ENCODE peak calls at places on chromosomes 1 and 21, in five cellular contexts. O, W, K, F and D are unnamed samples.
A peak's percentile ranks its signal among the peaks of the same experiment; 100 is the strongest.

GRCh38 chr1:12206792-12207424 is 22.9 kb upstream of the VPS13D start:
- DNase-seq in W (no peak), F (peak; percentile 76), K (no peak), O (no peak), D (no peak)

GRCh38 chr1:103525114-103525606 is 339 bp upstream of the RNPC3 start:
- DNase-seq in K (no peak), O (peak; percentile 12), F (peak; percentile 72), W (peak; percentile 9), D (peak; percentile 41)

GRCh38 chr1:2778220-2778592 is 23.3 kb downstream of the TTC34 start:
- DNase-seq in O (no peak), W (no peak), K (no peak), F (peak; percentile 35), D (no peak)

GRCh38 chr1:12095822-12096263 is 32.7 kb downstream of the TNFRSF8 start:
- DNase-seq in F (peak; percentile 35), W (no peak), K (no peak), O (no peak), D (peak; percentile 47)

GRCh38 chr1:63915121-63915520 is 141.3 kb downstream of the ROR1 start:
- DNase-seq in W (no peak), K (no peak), O (no peak), F (no peak), D (peak; percentile 31)

GRCh38 chr1:110053557-110054428 is 16.7 kb downstream of the ALX3 start:
- DNase-seq in K (peak; percentile 60), O (peak; percentile 5), F (peak; percentile 90), W (peak; percentile 79), D (peak; percentile 19)

GRCh38 chr1:79364896-79365295 is 358.4 kb upstream of the ADGRL4 start:
- DNase-seq in O (no peak), K (no peak), F (no peak), W (no peak), D (no peak)

GRCh38 chr1:22143586-22144033 is 713 bp upstream of the WNT4 start:
- DNase-seq in O (no peak), W (no peak), K (no peak), F (no peak), D (no peak)

GRCh38 chr21:38637161-38637560 is 138.9 kb upstream of the ERG start:
- DNase-seq in W (no peak), F (no peak), O (no peak), K (no peak), D (no peak)

GRCh38 chr21:39258207-39258606 is 55.2 kb downstream of the BRWD1 start:
- DNase-seq in W (no peak), K (no peak), F (no peak), O (peak; percentile 91), D (no peak)

GRCh38 chr1:62790716-62791115 is 6.8 kb downstream of the ATG4C start:
- DNase-seq in F (no peak), W (no peak), O (no peak), K (no peak), D (no peak)

GRCh38 chr21:34531399-34531798 is 19.4 kb upstream of the KCNE1 start:
- DNase-seq in F (no peak), W (no peak), K (no peak), O (no peak), D (no peak)

GRCh38 chr1:234331511-234331910 is 41.7 kb upstream of the COA6 start:
- DNase-seq in W (no peak), F (no peak), K (no peak), O (no peak), D (no peak)

GRCh38 chr1:220776254-220776653 is 10.5 kb upstream of the MTARC1 start:
- DNase-seq in K (no peak), W (no peak), O (no peak), F (no peak), D (no peak)

GRCh38 chr1:4268890-4269286 is 368.8 kb upstream of the C1orf174 start:
- DNase-seq in F (no peak), W (no peak), K (no peak), O (no peak), D (no peak)

GRCh38 chr1:180141381-180141934 is 13.2 kb upstream of the QSOX1 start:
- DNase-seq in W (no peak), K (no peak), F (no peak), O (no peak), D (no peak)

GRCh38 chr1:170262540-170262939 is 116.8 kb downstream of the NTMT2 start:
- DNase-seq in F (no peak), W (no peak), K (no peak), O (no peak), D (no peak)

GRCh38 chr1:208272713-208273112 is 28.5 kb upstream of the PLXNA2 start:
- DNase-seq in F (no peak), O (no peak), W (no peak), K (no peak), D (no peak)

GRCh38 chr1:93132638-93133037 is 47.6 kb downstream of the TMED5 start:
- DNase-seq in W (no peak), O (no peak), K (no peak), F (no peak), D (no peak)

GRCh38 chr1:235996048-235996785 is 68.7 kb downstream of the NID1 start:
- DNase-seq in F (no peak), K (no peak), O (no peak), W (peak; percentile 25), D (no peak)

GRCh38 chr1:46333300-46334029 is 7.1 kb upstream of the NSUN4 start:
- DNase-seq in W (no peak), F (no peak), O (peak; percentile 6), K (no peak), D (peak; percentile 42)

GRCh38 chr1:112727716-112728115 is 12.6 kb upstream of the PPM1J start:
- DNase-seq in F (no peak), O (no peak), W (no peak), K (no peak), D (no peak)